ENCODE peak calls at places on chromosomes 11 and 22, in four cellular contexts. K is A549, J is HepG2, V is endothelial cell of umbilical vein. B is an unnamed sample.

GRCh38 chr11:12318791-12319733 is 58.3 kb upstream of the PARVA start:
- DNase-seq in K (no peak), J (no peak), V (no peak), B (no peak)

GRCh38 chr11:119196833-119197483 is 9.2 kb upstream of the CBL start:
- DNase-seq in K (peak; percentile 82), J (peak; percentile 83), V (peak; percentile 81), B (peak; percentile 95)

GRCh38 chr11:536841-537621 is at the start of gene LRRC56:
- DNase-seq in K (peak; percentile 51), J (peak; percentile 81), V (peak; percentile 54), B (peak; percentile 94)

GRCh38 chr11:36258730-36259360 is 30.4 kb downstream of the COMMD9 start:
- DNase-seq in K (peak; percentile 68), J (peak; percentile 29), V (peak; percentile 69), B (peak; percentile 57)

GRCh38 chr11:95925011-95925410 is 1.1 kb upstream of the MTMR2 start:
- DNase-seq in K (peak; percentile 53), J (peak; percentile 31), V (no peak), B (peak; percentile 57)

GRCh38 chr11:18012314-18012905 is 437 bp downstream of the SERGEF start:
- DNase-seq in K (peak; percentile 20), J (peak; percentile 45), V (peak; percentile 29), B (peak; percentile 55)

GRCh38 chr11:108221401-108221800 is 1.0 kb downstream of the NPAT start:
- DNase-seq in K (no peak), J (no peak), V (peak; percentile 79), B (peak; percentile 28)

GRCh38 chr11:74702383-74703007 is 28.7 kb downstream of the CHRDL2 start:
- DNase-seq in K (peak; percentile 75), J (peak; percentile 63), V (peak; percentile 73), B (peak; percentile 71)

GRCh38 chr22:35627267-35628041 is 10.3 kb upstream of the MB start:
- DNase-seq in K (peak; percentile 94), J (peak; percentile 64), V (peak; percentile 76), B (peak; percentile 76)

GRCh38 chr22:41524809-41525449 is 19.3 kb downstream of the POLR3H start:
- DNase-seq in K (no peak), J (no peak), V (no peak), B (peak; percentile 54)

GRCh38 chr11:79538775-79539174 is 97.9 kb upstream of the TENM4 start:
- DNase-seq in K (no peak), J (no peak), V (no peak), B (no peak)

GRCh38 chr11:94602430-94603372 is 35.5 kb downstream of the PIWIL4 start:
- DNase-seq in K (peak; percentile 41), J (peak; percentile 66), V (peak; percentile 66), B (peak; percentile 87)

GRCh38 chr11:45061641-45062040 is 84.8 kb upstream of the PRDM11 start:
- DNase-seq in K (no peak), J (no peak), V (no peak), B (no peak)

GRCh38 chr11:63165710-63166310 is 21.8 kb upstream of the SLC22A24 start:
- DNase-seq in K (no peak), J (no peak), V (peak; percentile 68), B (no peak)

GRCh38 chr11:125367710-125368109 is 128.4 kb downstream of the FEZ1 start:
- DNase-seq in K (no peak), J (no peak), V (no peak), B (no peak)

GRCh38 chr11:100785148-100785983 is 98.3 kb downstream of the ARHGAP42 start:
- DNase-seq in K (peak; percentile 29), J (peak; percentile 27), V (no peak), B (no peak)

GRCh38 chr22:29202231-29203192 is 3.2 kb upstream of the EMID1 start:
- DNase-seq in K (peak; percentile 24), J (peak; percentile 38), V (peak; percentile 26), B (peak; percentile 99)

GRCh38 chr11:77140231-77140959 is 12.3 kb downstream of the MYO7A start:
- DNase-seq in K (no peak), J (no peak), V (peak; percentile 82), B (peak; percentile 82)

GRCh38 chr11:112364962-112365481 is 104.4 kb upstream of the PLET1 start:
- DNase-seq in K (peak; percentile 51), J (peak; percentile 46), V (peak; percentile 27), B (no peak)

GRCh38 chr11:3043315-3043871 is 13.8 kb downstream of the CARS1 start:
- DNase-seq in K (no peak), J (no peak), V (no peak), B (no peak)

GRCh38 chr11:79397252-79397651 is 43.6 kb downstream of the TENM4 start:
- DNase-seq in K (no peak), J (no peak), V (no peak), B (no peak)

GRCh38 chr11:71140206-71140919 is 112.0 kb downstream of the SHANK2 start:
- DNase-seq in K (no peak), J (no peak), V (no peak), B (no peak)

GRCh38 chr11:64884019-64884418 is 5.6 kb upstream of the EHD1 start:
- DNase-seq in K (no peak), J (no peak), V (no peak), B (no peak)

GRCh38 chr11:111939836-111940604 is 2.9 kb downstream of the DIXDC1 start:
- DNase-seq in K (no peak), J (no peak), V (peak; percentile 71), B (no peak)

GRCh38 chr11:77086521-77087472 is 15.8 kb upstream of the OMP start:
- DNase-seq in K (no peak), J (peak; percentile 39), V (no peak), B (no peak)

GRCh38 chr11:66852466-66853241 is 4.2 kb upstream of the LRFN4 start:
- DNase-seq in K (no peak), J (no peak), V (no peak), B (no peak)

GRCh38 chr11:125514336-125515101 is 18.5 kb upstream of the FEZ1 start:
- DNase-seq in K (no peak), J (no peak), V (no peak), B (peak; percentile 94)

GRCh38 chr11:11620966-11621880 is 582 bp downstream of the GALNT18 start:
- DNase-seq in K (peak; percentile 32), J (no peak), V (peak; percentile 5), B (peak; percentile 4)

GRCh38 chr11:117175104-117175503 is 3.4 kb upstream of the SIDT2 start:
- DNase-seq in K (no peak), J (no peak), V (no peak), B (no peak)

GRCh38 chr11:62770778-62771143 is 435 bp upstream of the TAF6L start:
- DNase-seq in K (no peak), J (peak; percentile 24), V (no peak), B (no peak)

DNA sequence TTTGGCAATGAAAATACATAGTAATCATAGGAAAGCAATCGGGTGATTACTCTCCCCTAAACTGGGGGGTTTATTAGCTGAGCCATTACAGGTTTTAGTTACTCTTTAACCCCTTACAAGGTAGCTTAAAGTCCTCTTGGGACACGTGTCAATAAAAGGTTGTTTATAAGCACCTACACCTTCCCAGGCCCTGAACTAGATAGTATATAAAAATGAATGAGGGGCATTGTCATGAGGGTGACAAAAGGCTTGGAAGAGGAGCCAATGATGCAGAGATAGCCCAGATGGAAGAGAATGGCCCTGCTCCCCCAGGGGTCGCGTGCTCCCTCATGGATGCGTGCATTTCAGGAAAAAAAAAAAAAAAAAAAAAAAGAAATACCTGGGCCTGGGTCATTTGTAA is 276.9 kb downstream of the TBC1D22A start:
- DNase-seq in K (no peak), J (peak; percentile 59), V (no peak), B (no peak)
- TF ChIP-seq MYC in K (no peak), J (no peak), V (no peak), B (no peak)

GRCh38 chr22:23408321-23408720 is 171.8 kb downstream of the IGLL1 start:
- DNase-seq in K (no peak), J (no peak), V (no peak), B (no peak)
- TF ChIP-seq MYC in K (no peak), J (no peak), V (no peak), B (no peak)

GRCh38 chr22:33240901-33241300 is 182.7 kb upstream of the SYN3 start:
- DNase-seq in K (no peak), J (no peak), V (no peak), B (no peak)
- TF ChIP-seq MYC in K (no peak), J (no peak), V (no peak), B (no peak)

DNA sequence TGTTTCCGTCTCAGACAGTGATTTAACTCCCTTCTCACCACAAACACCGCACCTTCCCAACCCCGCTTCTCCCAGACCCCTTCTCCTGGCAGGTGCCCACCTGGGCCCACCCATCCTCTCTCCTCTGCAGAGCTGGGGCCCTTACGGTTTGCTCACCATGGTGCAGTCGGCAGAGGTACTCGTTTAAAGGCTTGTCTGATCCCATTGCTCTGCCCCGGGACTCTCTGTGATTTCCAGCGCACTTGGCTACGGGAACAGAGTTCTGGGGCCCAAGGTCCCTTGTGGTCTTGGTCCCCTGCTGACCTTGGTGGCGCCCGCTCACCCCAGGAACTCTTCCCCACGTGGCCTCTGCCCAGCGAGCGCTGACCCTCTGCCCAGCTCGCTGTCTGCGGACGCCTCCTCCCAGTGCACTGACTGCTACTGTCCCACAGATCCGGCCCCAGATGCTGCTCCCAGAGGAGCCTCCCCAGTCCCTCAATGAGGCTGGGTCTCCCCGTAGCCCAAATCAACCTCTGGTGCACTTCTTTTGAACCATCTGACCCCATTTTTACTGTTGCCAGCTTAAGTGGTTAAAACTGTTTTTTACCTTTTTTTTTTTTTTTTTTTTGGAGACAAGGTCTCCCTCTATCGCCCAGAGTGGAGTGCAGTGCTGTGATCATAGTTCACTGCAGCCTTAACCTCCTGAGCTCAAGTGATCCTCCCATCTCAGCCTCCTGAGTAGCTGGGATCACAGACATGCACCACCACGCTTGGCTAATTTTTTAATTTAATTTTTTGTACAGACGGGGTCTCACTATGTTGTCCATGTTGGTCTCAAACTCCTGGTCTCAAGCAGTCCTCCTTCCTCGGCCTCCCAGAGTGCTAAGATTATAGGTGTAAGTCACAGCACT is 21.3 kb upstream of the CTSD start:
- DNase-seq in K (no peak), J (no peak), V (no peak), B (no peak)
- TF ChIP-seq MYC in K (no peak), J (no peak), V (no peak), B (no peak)

GRCh38 chr11:123815116-123815515 is 9.0 kb upstream of the OR6M1 start:
- DNase-seq in K (no peak), J (no peak), V (no peak), B (no peak)
- TF ChIP-seq MYC in K (no peak), J (no peak), V (no peak), B (no peak)

DNA sequence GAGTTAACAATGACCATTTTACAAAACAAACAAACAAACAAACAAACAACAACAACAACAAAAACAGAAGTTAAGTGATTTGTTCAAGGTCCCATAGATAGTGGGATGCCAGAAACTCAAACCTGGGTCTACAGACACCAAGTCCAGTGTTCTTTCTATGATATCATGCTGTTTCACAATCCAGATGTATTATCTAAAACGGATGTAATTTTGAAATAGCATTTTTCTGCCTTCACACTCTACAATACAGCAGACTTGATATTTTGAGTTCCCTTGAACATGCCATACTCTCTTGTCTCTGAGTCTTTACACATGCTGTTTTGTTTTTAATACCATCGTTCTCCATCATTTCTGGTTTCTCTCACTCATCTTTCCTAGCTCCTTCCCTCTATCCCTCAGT is 104.5 kb downstream of the RELT start:
- DNase-seq in K (no peak), J (no peak), V (no peak), B (peak; percentile 52)
- TF ChIP-seq MYC in K (no peak), J (no peak), V (no peak), B (no peak)

GRCh38 chr22:39522567-39523300 is 2.4 kb downstream of the ATF4 start:
- DNase-seq in K (peak; percentile 41), J (no peak), V (peak; percentile 43), B (no peak)
- TF ChIP-seq MYC in K (no peak), J (no peak), V (no peak), B (no peak)

GRCh38 chr11:103274025-103274424 is 164.8 kb downstream of the DYNC2H1 start:
- DNase-seq in K (no peak), J (no peak), V (no peak), B (no peak)
- TF ChIP-seq MYC in K (no peak), J (no peak), V (no peak), B (no peak)

GRCh38 chr11:55795256-55795655 is at the start of gene OR5D14:
- DNase-seq in K (no peak), J (no peak), V (no peak), B (no peak)
- TF ChIP-seq MYC in K (no peak), J (no peak), V (no peak), B (no peak)

B was measured in NB4.